ENCODE peak calls at places on chromosomes 2 and 18, in seven cellular contexts. A is GM12891, L is H1, S is HepG2, X is GM12878, H is K562, F is SK-N-SH. I is an unnamed sample.

GRCh38 chr2:54903736-54904554 is 146.3 kb downstream of the RTN4 start:
- DNase-seq in A (no peak), L (peak), S (no peak), X (no peak), H (no peak), F (no peak), I (no peak)

GRCh38 chr2:85164145-85164559 is 31.0 kb downstream of the TCF7L1 start:
- DNase-seq in A (no peak), L (no peak), S (peak), X (no peak), H (no peak), F (peak), I (no peak)

GRCh38 chr2:113136828-113137775 is 9.7 kb downstream of the IL1RN start:
- DNase-seq in A (no peak), L (no peak), S (peak), X (no peak), H (peak), F (peak), I (no peak)

GRCh38 chr2:25784408-25784807 is 93.9 kb downstream of the ASXL2 start:
- DNase-seq in A (no peak), L (no peak), S (no peak), X (no peak), H (no peak), F (no peak), I (no peak)

GRCh38 chr2:232951891-232952290 is 61.2 kb downstream of the NGEF start:
- DNase-seq in A (no peak), L (no peak), S (no peak), X (no peak), H (no peak), F (no peak), I (no peak)

GRCh38 chr18:25704096-25704870 is 352.3 kb upstream of the ZNF521 start:
- DNase-seq in A (no peak), L (no peak), S (no peak), X (no peak), H (no peak), F (no peak), I (no peak)

GRCh38 chr2:152826880-152827279 is 108.5 kb downstream of the ARL6IP6 start:
- DNase-seq in A (no peak), L (peak), S (no peak), X (no peak), H (no peak), F (no peak), I (no peak)

GRCh38 chr2:133304344-133304743 is 263.9 kb downstream of the NCKAP5 start:
- DNase-seq in A (no peak), L (no peak), S (no peak), X (no peak), H (no peak), F (no peak), I (no peak)

GRCh38 chr2:46825958-46826897 is 89.4 kb downstream of the MCFD2 start:
- DNase-seq in A (no peak), L (no peak), S (no peak), X (no peak), H (no peak), F (no peak), I (no peak)

GRCh38 chr2:23377772-23378171 is 7.2 kb upstream of the KLHL29 start:
- DNase-seq in A (no peak), L (no peak), S (no peak), X (no peak), H (no peak), F (no peak), I (no peak)

GRCh38 chr2:85433511-85434089 is 15.1 kb downstream of the SH2D6 start:
- DNase-seq in A (no peak), L (no peak), S (no peak), X (no peak), H (no peak), F (peak), I (no peak)

GRCh38 chr2:196597531-196597930 is 42.0 kb upstream of the CCDC150 start:
- DNase-seq in A (no peak), L (no peak), S (no peak), X (no peak), H (no peak), F (no peak), I (no peak)

GRCh38 chr2:226673314-226673723 is 126.3 kb downstream of the IRS1 start:
- DNase-seq in A (no peak), L (no peak), S (no peak), X (no peak), H (no peak), F (no peak), I (no peak)

GRCh38 chr2:228725031-228725430 is 543.5 kb upstream of the SPHKAP start:
- DNase-seq in A (no peak), L (no peak), S (no peak), X (no peak), H (no peak), F (no peak), I (no peak)

GRCh38 chr2:226791056-226791486 is 8.5 kb downstream of the IRS1 start:
- DNase-seq in A (no peak), L (no peak), S (no peak), X (peak), H (no peak), F (no peak), I (no peak)

GRCh38 chr2:193966590-193966989 is 1690.4 kb upstream of the SLC39A10 start:
- DNase-seq in A (no peak), L (no peak), S (no peak), X (no peak), H (no peak), F (no peak), I (no peak)

GRCh38 chr2:113390133-113390849 is 47.2 kb upstream of the ZNG1B start:
- DNase-seq in A (peak), L (peak), S (peak), X (peak), H (peak), F (peak), I (no peak)

GRCh38 chr2:77428946-77429345 is 93.2 kb downstream of the LRRTM4 start:
- DNase-seq in A (no peak), L (no peak), S (no peak), X (no peak), H (no peak), F (no peak), I (no peak)

GRCh38 chr2:205024822-205025518 is 479.7 kb downstream of the PARD3B start:
- DNase-seq in A (no peak), L (no peak), S (peak), X (no peak), H (peak), F (peak), I (no peak)

GRCh38 chr2:235085476-235085875 is 133.7 kb downstream of the SH3BP4 start:
- DNase-seq in A (no peak), L (no peak), S (no peak), X (no peak), H (no peak), F (no peak), I (no peak)

GRCh38 chr2:235088608-235089020 is 136.8 kb downstream of the SH3BP4 start:
- DNase-seq in A (no peak), L (no peak), S (peak), X (no peak), H (no peak), F (no peak), I (no peak)

GRCh38 chr2:235091421-235091820 is 139.6 kb downstream of the SH3BP4 start:
- DNase-seq in A (no peak), L (no peak), S (no peak), X (no peak), H (no peak), F (no peak), I (no peak)

GRCh38 chr2:235086481-235087184 is 134.8 kb downstream of the SH3BP4 start:
- DNase-seq in A (no peak), L (no peak), S (no peak), X (no peak), H (no peak), F (no peak), I (no peak)

DNA sequence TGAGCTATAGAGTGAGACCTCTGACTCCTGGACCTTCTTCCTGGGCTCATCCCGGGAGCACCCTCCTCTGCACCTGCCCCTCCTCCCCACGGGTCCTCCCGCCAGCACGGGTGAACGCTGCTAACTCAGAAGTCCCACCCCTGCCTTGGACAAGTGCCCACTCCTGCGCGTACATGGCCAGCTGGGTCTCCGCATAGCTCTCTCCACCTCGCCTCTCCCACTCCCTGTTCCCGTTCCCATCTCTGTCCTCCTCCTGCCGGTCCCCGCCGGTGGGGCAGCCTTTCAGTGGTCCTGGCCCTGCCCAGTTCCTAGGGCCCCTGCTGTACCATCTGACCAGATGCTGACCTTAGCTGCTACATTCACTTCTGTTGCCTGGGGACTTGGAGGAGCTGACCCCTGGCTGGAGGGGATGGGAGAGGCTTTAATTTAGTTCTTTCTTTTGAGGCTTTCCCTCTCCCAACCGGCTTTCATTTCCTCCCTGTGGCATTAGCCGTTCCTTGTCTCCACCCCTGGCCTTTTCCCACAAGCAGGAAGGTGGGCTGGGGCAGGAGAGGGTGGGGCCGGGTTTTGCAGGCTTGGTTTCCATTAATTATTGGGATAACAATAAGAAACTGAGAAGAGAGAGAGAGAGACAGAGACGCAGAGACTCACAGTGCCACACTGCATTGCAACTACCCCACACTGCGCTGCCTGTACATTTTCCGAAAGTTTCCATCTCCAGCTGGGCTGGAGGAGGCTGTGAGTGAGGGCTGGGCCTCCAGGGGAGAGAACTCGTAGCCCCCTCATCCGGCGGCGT is 136.2 kb downstream of the SH3BP4 start:
- DNase-seq in A (no peak), L (no peak), S (no peak), X (no peak), H (no peak), F (peak), I (no peak)
- TF ChIP-seq TAF1 in A (no peak), L (no peak), S (no peak), X (no peak), H (no peak), F (no peak), I (no peak)

GRCh38 chr18:45456076-45457066 is 158.9 kb upstream of the SLC14A2 start:
- DNase-seq in A (no peak), L (no peak), S (no peak), X (no peak), H (no peak), F (no peak), I (no peak)
- TF ChIP-seq TAF1 in A (no peak), L (no peak), S (no peak), X (no peak), H (no peak), F (no peak), I (no peak)

GRCh38 chr18:23964282-23965238 is 50.0 kb upstream of the TTC39C start:
- DNase-seq in A (no peak), L (no peak), S (no peak), X (no peak), H (peak), F (no peak), I (no peak)
- TF ChIP-seq TAF1 in A (no peak), L (no peak), S (no peak), X (no peak), H (no peak), F (no peak), I (no peak)

GRCh38 chr18:11309172-11309571 is 159.8 kb upstream of the PIEZO2 start:
- DNase-seq in A (no peak), L (no peak), S (peak), X (no peak), H (no peak), F (no peak), I (no peak)
- TF ChIP-seq TAF1 in A (no peak), L (no peak), S (no peak), X (no peak), H (no peak), F (no peak), I (no peak)

GRCh38 chr2:120736202-120736954 is 710 bp downstream of the GLI2 start:
- DNase-seq in A (no peak), L (no peak), S (no peak), X (no peak), H (no peak), F (peak), I (no peak)

GRCh38 chr2:120735750-120736170 is at the start of gene GLI2:
- DNase-seq in A (peak), L (peak), S (peak), X (no peak), H (peak), F (peak), I (no peak)

GRCh38 chr2:120738786-120739771 is 3.4 kb downstream of the GLI2 start:
- DNase-seq in A (no peak), L (no peak), S (no peak), X (no peak), H (no peak), F (no peak), I (no peak)

GRCh38 chr2:120737802-120738516 is 2.3 kb downstream of the GLI2 start:
- DNase-seq in A (no peak), L (no peak), S (no peak), X (no peak), H (no peak), F (no peak), I (no peak)

GRCh38 chr2:120736955-120737801 is 1.5 kb downstream of the GLI2 start:
- DNase-seq in A (no peak), L (peak), S (no peak), X (no peak), H (no peak), F (peak), I (no peak)
- TF ChIP-seq TAF1 in A (no peak), L (peak), S (no peak), X (no peak), H (no peak), F (no peak), I (no peak)